ENCODE peak calls at places on chromosomes 1 and 21, in seven cellular contexts. O is H1, R is mesendoderm, C is IMR-90, I is mesenchymal stem cell, X is H9, Y is trophoblast cell. P is an unnamed sample.
A peak's percentile ranks its signal among the peaks of the same experiment; 100 is the strongest.

GRCh38 chr1:67616394-67616985 is 68.5 kb upstream of the GADD45A start:
- DNase-seq in O (no peak), R (peak; percentile 4), C (peak; percentile 44), I (no peak), X (no peak), Y (no peak), P (no peak)

GRCh38 chr1:109457819-109458218 is 8.5 kb upstream of the SYPL2 start:
- DNase-seq in O (no peak), R (no peak), C (no peak), I (no peak), X (no peak), Y (no peak), P (no peak)

GRCh38 chr1:63122051-63122450 is 200.3 kb upstream of the FOXD3 start:
- DNase-seq in O (no peak), R (no peak), C (no peak), I (no peak), X (no peak), Y (no peak), P (no peak)

GRCh38 chr1:61076728-61077675 is 5.4 kb upstream of the NFIA start:
- DNase-seq in O (peak; percentile 92), R (peak; percentile 94), C (peak; percentile 76), I (peak; percentile 95), X (peak; percentile 97), Y (peak; percentile 76), P (peak; percentile 86)

GRCh38 chr1:43324810-43325209 is 12.8 kb upstream of the MPL start:
- DNase-seq in O (no peak), R (peak; percentile 30), C (no peak), I (no peak), X (no peak), Y (no peak), P (no peak)

GRCh38 chr21:45542667-45543370 is 579 bp upstream of the SLC19A1 start:
- DNase-seq in O (no peak), R (no peak), C (no peak), I (no peak), X (peak; percentile 43), Y (no peak), P (no peak)

GRCh38 chr1:71919812-71920509 is 362.4 kb downstream of the NEGR1 start:
- DNase-seq in O (no peak), R (peak; percentile 8), C (no peak), I (no peak), X (peak; percentile 32), Y (no peak), P (no peak)

GRCh38 chr21:24076179-24076578 is 1531.1 kb downstream of the MRPL39 start:
- DNase-seq in O (no peak), R (peak; percentile 0), C (peak; percentile 52), I (no peak), X (no peak), Y (no peak), P (no peak)

GRCh38 chr1:12013317-12013588 is 6.0 kb upstream of the MIIP start:
- DNase-seq in O (no peak), R (no peak), C (no peak), I (no peak), X (no peak), Y (no peak), P (no peak)

GRCh38 chr1:74193908-74194307 is 4.1 kb downstream of the LRRIQ3 start:
- DNase-seq in O (no peak), R (no peak), C (peak; percentile 79), I (peak; percentile 39), X (no peak), Y (peak; percentile 29), P (no peak)

GRCh38 chr1:22970096-22970495 is 2.6 kb downstream of the LACTBL1 start:
- DNase-seq in O (no peak), R (no peak), C (no peak), I (no peak), X (no peak), Y (no peak), P (no peak)

GRCh38 chr1:51728611-51729155 is 111.8 kb downstream of the OSBPL9 start:
- DNase-seq in O (no peak), R (peak; percentile 32), C (peak; percentile 10), I (no peak), X (no peak), Y (no peak), P (no peak)

GRCh38 chr1:201265771-201266170 is 17.5 kb upstream of the PKP1 start:
- DNase-seq in O (no peak), R (no peak), C (peak; percentile 36), I (peak; percentile 6), X (no peak), Y (peak; percentile 71), P (no peak)

GRCh38 chr1:116178837-116179236 is 67.6 kb downstream of the MAB21L3 start:
- DNase-seq in O (no peak), R (no peak), C (no peak), I (no peak), X (no peak), Y (no peak), P (no peak)

GRCh38 chr1:236522937-236523703 is 662 bp upstream of the LGALS8 start:
- DNase-seq in O (no peak), R (no peak), C (no peak), I (peak; percentile 26), X (peak; percentile 48), Y (peak; percentile 21), P (no peak)

GRCh38 chr1:202288177-202288576 is 53.6 kb downstream of the UBE2T start:
- DNase-seq in O (no peak), R (no peak), C (no peak), I (no peak), X (no peak), Y (no peak), P (no peak)

GRCh38 chr1:153869486-153869885 is 53.3 kb downstream of the GATAD2B start:
- DNase-seq in O (no peak), R (no peak), C (no peak), I (no peak), X (no peak), Y (no peak), P (no peak)

GRCh38 chr21:15010645-15011044 is 54.2 kb downstream of the NRIP1 start:
- DNase-seq in O (no peak), R (no peak), C (peak; percentile 50), I (peak; percentile 71), X (no peak), Y (peak; percentile 36), P (no peak)

GRCh38 chr1:15331180-15331579 is 78.5 kb upstream of the EFHD2 start:
- DNase-seq in O (no peak), R (no peak), C (no peak), I (no peak), X (no peak), Y (no peak), P (no peak)

GRCh38 chr1:162549001-162549400 is 12.5 kb upstream of the UAP1 start:
- DNase-seq in O (no peak), R (no peak), C (no peak), I (no peak), X (no peak), Y (no peak), P (no peak)

GRCh38 chr1:7296968-7297367 is 474.1 kb upstream of the VAMP3 start:
- DNase-seq in O (no peak), R (no peak), C (no peak), I (no peak), X (no peak), Y (no peak), P (no peak)

DNA sequence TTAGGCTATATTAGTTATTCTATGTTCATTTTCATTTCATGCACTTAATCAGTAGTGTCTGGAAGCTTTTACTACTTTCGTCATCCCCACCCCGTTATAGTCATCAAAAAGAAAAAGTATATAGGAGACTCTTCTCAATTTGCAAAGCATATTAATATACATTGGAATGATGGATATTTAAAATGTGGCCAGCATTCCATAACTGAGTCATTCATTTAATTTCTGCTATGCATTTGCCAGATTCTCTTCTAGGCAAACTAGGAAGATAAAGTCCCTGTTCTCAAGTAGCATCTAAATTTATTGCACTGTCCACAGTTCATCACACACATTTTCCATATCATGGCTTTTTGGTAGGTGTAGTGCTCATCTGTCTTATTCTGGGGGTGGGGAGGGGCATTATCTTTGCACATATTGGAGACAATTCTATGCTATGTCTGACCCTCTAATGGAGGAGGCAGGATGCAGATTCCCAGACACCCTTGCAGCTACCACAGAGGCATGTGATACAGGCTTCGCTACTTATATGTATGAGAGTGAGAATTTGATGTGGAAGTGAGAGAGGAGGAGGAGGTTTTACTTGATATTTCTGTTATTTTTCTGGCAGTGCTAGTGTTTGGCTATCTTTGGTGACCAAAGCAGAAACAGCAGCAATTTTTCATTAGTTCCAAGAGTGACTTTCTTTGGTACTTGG is 125.8 kb downstream of the CTH start:
- DNase-seq in O (no peak), R (no peak), C (no peak), I (no peak), X (no peak), Y (no peak), P (no peak)
- H3K18ac ChIP-seq in O (no peak overlapping the region), R (no peak overlapping the region), C (no peak overlapping the region), I (no peak overlapping the region), X (no peak overlapping the region), Y (no peak overlapping the region), P (no peak overlapping the region)

GRCh38 chr1:53278294-53278693 is 40.0 kb upstream of the MAGOH start:
- DNase-seq in O (no peak), R (no peak), C (peak; percentile 7), I (peak; percentile 40), X (peak; percentile 53), Y (peak; percentile 78), P (peak; percentile 39)
- H3K27ac ChIP-seq in O (no peak overlapping the region), R (no peak overlapping the region), C (no peak overlapping the region), I (no peak overlapping the region), X (no peak overlapping the region), Y (no peak overlapping the region), P (no peak overlapping the region)

GRCh38 chr1:106225406-106225805 is 831.1 kb upstream of the PRMT6 start:
- DNase-seq in O (no peak), R (no peak), C (no peak), I (no peak), X (no peak), Y (no peak), P (no peak)

GRCh38 chr1:106232128-106232527 is 824.3 kb upstream of the PRMT6 start:
- DNase-seq in O (no peak), R (no peak), C (no peak), I (no peak), X (no peak), Y (peak; percentile 5), P (no peak)

GRCh38 chr1:106222415-106222814 is 834.1 kb upstream of the PRMT6 start:
- DNase-seq in O (no peak), R (peak; percentile 66), C (no peak), I (peak; percentile 37), X (no peak), Y (peak; percentile 4), P (no peak)

GRCh38 chr1:106224426-106224825 is 832.0 kb upstream of the PRMT6 start:
- DNase-seq in O (no peak), R (no peak), C (no peak), I (no peak), X (no peak), Y (no peak), P (no peak)

DNA sequence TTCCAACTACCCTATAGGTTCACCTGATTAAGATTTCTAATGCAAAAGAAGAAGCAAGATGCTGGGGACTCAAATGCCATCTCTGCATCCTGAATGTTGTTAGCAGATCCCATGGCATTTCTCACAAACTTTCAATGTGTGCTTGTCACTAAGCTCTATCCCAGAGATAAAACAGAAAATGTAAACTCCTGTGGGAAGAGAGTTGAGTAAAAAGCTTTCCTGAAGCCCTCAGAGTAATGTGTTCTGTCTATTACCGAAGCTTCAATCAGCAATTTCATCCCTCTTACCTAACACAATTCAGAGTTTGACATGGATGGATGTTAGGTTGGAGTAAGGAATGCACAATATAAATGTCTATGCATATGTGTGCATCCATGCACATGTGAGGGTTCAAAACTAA is 829.9 kb upstream of the PRMT6 start:
- DNase-seq in O (no peak), R (no peak), C (no peak), I (no peak), X (no peak), Y (no peak), P (no peak)
- H3K18ac ChIP-seq in O (no peak overlapping the region), R (no peak overlapping the region), C (no peak overlapping the region), I (no peak overlapping the region), X (no peak overlapping the region), Y (no peak overlapping the region), P (no peak overlapping the region)

GRCh38 chr1:97186381-97186780 is 464.8 kb downstream of the PTBP2 start:
- DNase-seq in O (no peak), R (peak; percentile 38), C (no peak), I (peak; percentile 14), X (peak; percentile 40), Y (peak; percentile 21), P (no peak)
- H3K27ac ChIP-seq in O (no peak overlapping the region), R (no peak overlapping the region), C (no peak overlapping the region), I (no peak overlapping the region), X (no peak overlapping the region), Y (no peak overlapping the region), P (no peak overlapping the region)

P was measured in neuronal stem cell.